ENCODE peak calls at places on chromosomes 16 and 17, in nine cellular contexts. M is effector memory CD4-positive, alpha-beta T cell; A is KBM-7; D is HTR-8/SVneo; H is H54; F is NCI-H510A treated with DMSO at 0.1 percent for 48 hours; L is tibial artery; T is lung; U is HFFc6. I is an unnamed sample.

GRCh38 chr17:49528966-49529365 is 33.9 kb downstream of the NGFR start:
- DNase-seq in M (no peak), A (no peak), D (no peak), H (no peak), F (no peak), L (no peak), T (no peak), U (no peak), I (no peak)

GRCh38 chr17:34562387-34562786 is 17.0 kb upstream of the TMEM132E start:
- DNase-seq in M (no peak), A (no peak), D (no peak), H (no peak), F (no peak), L (no peak), T (no peak), U (no peak), I (peak)

GRCh38 chr16:68700120-68700519 is 37.0 kb upstream of the CDH1 start:
- DNase-seq in M (no peak), A (no peak), D (no peak), H (no peak), F (no peak), L (no peak), T (no peak), U (peak), I (peak)

GRCh38 chr17:40378966-40379365 is 14.4 kb upstream of the GJD3 start:
- DNase-seq in M (no peak), A (no peak), D (no peak), H (no peak), F (no peak), L (no peak), T (no peak), U (no peak), I (no peak)

GRCh38 chr17:71764507-71764906 is 356.3 kb upstream of the SOX9 start:
- DNase-seq in M (no peak), A (peak), D (no peak), H (peak), F (peak), L (no peak), T (no peak), U (no peak), I (no peak)

GRCh38 chr17:40499551-40500189 is 1.8 kb downstream of the TNS4 start:
- DNase-seq in M (no peak), A (peak), D (peak), H (peak), F (peak), L (peak), T (peak), U (peak), I (no peak)

GRCh38 chr17:64092952-64093451 is 36.9 kb downstream of the ERN1 start:
- DNase-seq in M (no peak), A (no peak), D (no peak), H (no peak), F (peak), L (no peak), T (no peak), U (no peak), I (no peak)

GRCh38 chr17:3754458-3755334 is 31.0 kb downstream of the HASPIN start:
- DNase-seq in M (peak), A (no peak), D (no peak), H (no peak), F (peak), L (no peak), T (peak), U (no peak), I (no peak)

GRCh38 chr16:1610841-1611653 is 825 bp downstream of the IFT140 start:
- DNase-seq in M (no peak), A (no peak), D (no peak), H (no peak), F (no peak), L (peak), T (no peak), U (no peak), I (no peak)

GRCh38 chr16:24908716-24909115 is 63.0 kb downstream of the SLC5A11 start:
- DNase-seq in M (no peak), A (no peak), D (no peak), H (no peak), F (no peak), L (no peak), T (no peak), U (no peak), I (no peak)

GRCh38 chr17:14212401-14212800 is 24.3 kb downstream of the CDRT15 start:
- DNase-seq in M (no peak), A (no peak), D (no peak), H (no peak), F (no peak), L (no peak), T (no peak), U (no peak), I (no peak)

GRCh38 chr17:36942031-36942599 is 4.8 kb downstream of the LHX1 start:
- DNase-seq in M (no peak), A (no peak), D (no peak), H (no peak), F (no peak), L (no peak), T (no peak), U (no peak), I (no peak)

GRCh38 chr16:30637952-30638351 is 12.8 kb upstream of the PRR14 start:
- DNase-seq in M (no peak), A (peak), D (no peak), H (no peak), F (peak), L (no peak), T (no peak), U (peak), I (peak)